ENCODE peak calls at places on chromosomes 4 and X, in nine cellular contexts. G is lower leg skin, Y is AG04450, R is upper lobe of right lung, T is activated B cell treated with CpG ODN at 0.5 μM for 24 hours, M is AG04449, W is MCF 10A, F is GM12878, Q is body of pancreas. V is an unnamed sample.

GRCh38 chr4:72567821-72568620 is 1.0 kb downstream of the ADAMTS3 start:
- DNase-seq in Y (peak), G (peak), F (no peak), R (peak), W (peak), M (no peak), T (no peak), Q (peak), V (peak)

GRCh38 chr4:53852343-53852742 is 212.1 kb downstream of the CHIC2 start:
- DNase-seq in Q (no peak), R (no peak), G (no peak), Y (no peak), W (no peak), T (no peak), M (peak), F (no peak), V (no peak)

GRCh38 chr4:83828601-83829000 is 292.7 kb downstream of the GPAT3 start:
- DNase-seq in M (no peak), T (no peak), Q (no peak), R (no peak), F (no peak), G (no peak), W (no peak), Y (no peak), V (no peak)

GRCh38 chr4:47736555-47736954 is 101.3 kb downstream of the CORIN start:
- DNase-seq in Y (no peak), R (no peak), M (no peak), W (no peak), G (no peak), Q (no peak), F (no peak), T (no peak), V (no peak)

GRCh38 chrX:50281253-50281652 is 76.7 kb downstream of the CCNB3 start:
- DNase-seq in F (no peak), M (no peak), W (no peak), Q (no peak), G (no peak), R (no peak), Y (no peak), T (no peak), V (peak)

GRCh38 chr4:142181021-142181420 is 544.6 kb downstream of the IL15 start:
- DNase-seq in R (no peak), M (no peak), W (no peak), Q (no peak), F (no peak), T (no peak), Y (no peak), G (no peak), V (no peak)

GRCh38 chr4:82044141-82044993 is 329.4 kb downstream of the HNRNPD start:
- DNase-seq in W (peak), T (peak), F (no peak), R (peak), Q (peak), M (no peak), G (peak), Y (no peak), V (peak)

GRCh38 chr4:77950204-77950603 is 87.6 kb downstream of the MRPL1 start:
- DNase-seq in G (no peak), R (no peak), M (no peak), W (no peak), F (no peak), Y (no peak), T (no peak), Q (no peak), V (no peak)

GRCh38 chr4:8739357-8739756 is 132.3 kb downstream of the HMX1 start:
- DNase-seq in T (no peak), F (no peak), Q (no peak), M (no peak), G (no peak), W (no peak), R (peak), Y (no peak), V (peak)

GRCh38 chrX:1883772-1884171 is 268.9 kb downstream of the ASMT start:
- DNase-seq in F (no peak), T (no peak), M (no peak), W (peak), G (no peak), Y (no peak), R (no peak), Q (no peak), V (no peak)

GRCh38 chr4:123588631-123589223 is 192.1 kb downstream of the SPRY1 start:
- DNase-seq in F (peak), G (no peak), W (no peak), Y (no peak), T (no peak), R (no peak), Q (no peak), M (no peak), V (no peak)

GRCh38 chr4:102429553-102429952 is 71.6 kb upstream of the NFKB1 start:
- DNase-seq in G (no peak), F (no peak), W (peak), R (no peak), Q (no peak), Y (no peak), M (peak), T (no peak), V (no peak)

GRCh38 chr4:94567811-94568210 is 116.1 kb downstream of the PDLIM5 start:
- DNase-seq in Q (no peak), F (no peak), W (no peak), Y (no peak), G (no peak), R (no peak), T (no peak), M (no peak), V (no peak)

GRCh38 chrX:39907964-39908616 is 189.7 kb downstream of the BCOR start:
- DNase-seq in Y (peak), M (peak), T (no peak), R (peak), F (no peak), G (peak), W (peak), Q (peak), V (peak)

GRCh38 chr4:71729856-71730255 is 54.0 kb downstream of the GC start:
- DNase-seq in F (no peak), G (no peak), R (no peak), Q (no peak), W (no peak), T (no peak), Y (no peak), M (no peak), V (no peak)

GRCh38 chr4:147683717-147684700 is at the start of gene PRMT9:
- DNase-seq in F (peak), R (peak), Y (peak), W (peak), M (peak), G (peak), T (peak), Q (peak), V (peak)

GRCh38 chrX:17065100-17065499 is 118.6 kb downstream of the REPS2 start:
- DNase-seq in F (no peak), M (no peak), G (no peak), R (no peak), Y (no peak), T (no peak), W (no peak), Q (no peak), V (no peak)

GRCh38 chrX:116290359-116290758 is 119.8 kb downstream of the AGTR2 start:
- DNase-seq in F (no peak), G (no peak), T (no peak), Y (no peak), Q (no peak), W (no peak), R (no peak), M (no peak), V (no peak)

GRCh38 chr4:12636191-12636590 is 847.9 kb downstream of the RAB28 start:
- DNase-seq in W (no peak), G (no peak), R (no peak), M (no peak), F (no peak), Q (no peak), Y (no peak), T (no peak), V (no peak)

GRCh38 chr4:175470141-175470540 is 341.9 kb downstream of the GPM6A start:
- DNase-seq in F (no peak), Y (no peak), R (no peak), W (no peak), G (no peak), M (no peak), Q (no peak), T (no peak), V (no peak)

GRCh38 chrX:2907295-2907694 is 21.8 kb downstream of the ARSD start:
- DNase-seq in R (no peak), G (no peak), F (no peak), Q (no peak), W (no peak), M (no peak), T (no peak), Y (no peak), V (no peak)

GRCh38 chrX:2901367-2902036 is 27.6 kb downstream of the ARSD start:
- DNase-seq in R (no peak), F (no peak), W (no peak), Q (no peak), G (no peak), M (no peak), Y (peak), T (no peak), V (no peak)

GRCh38 chrX:2898861-2899512 is 30.2 kb downstream of the ARSD start:
- DNase-seq in Y (no peak), M (no peak), R (no peak), Q (peak), F (no peak), G (no peak), T (no peak), W (no peak), V (no peak)

GRCh38 chrX:2902841-2903240 is 26.3 kb downstream of the ARSD start:
- DNase-seq in F (no peak), M (no peak), Q (no peak), G (no peak), R (no peak), T (no peak), W (no peak), Y (no peak), V (no peak)

GRCh38 chrX:2903366-2903765 is 25.8 kb downstream of the ARSD start:
- DNase-seq in M (no peak), F (no peak), Y (no peak), Q (no peak), R (no peak), G (no peak), W (no peak), T (no peak), V (no peak)
- TF ChIP-seq CTCF in M (no peak), F (no peak), Y (peak), Q (no peak), R (no peak), G (no peak), W (peak), T (no peak), V (no peak)

GRCh38 chr4:51842554-51843308 is at the start of gene DCUN1D4:
- DNase-seq in Y (peak), R (peak), F (peak), G (peak), Q (peak), M (peak), W (peak), T (peak), V (peak)
- TF ChIP-seq CTCF in Y (peak), R (peak), F (peak), G (no peak), Q (peak), M (peak), W (no peak), T (no peak), V (peak)

DNA sequence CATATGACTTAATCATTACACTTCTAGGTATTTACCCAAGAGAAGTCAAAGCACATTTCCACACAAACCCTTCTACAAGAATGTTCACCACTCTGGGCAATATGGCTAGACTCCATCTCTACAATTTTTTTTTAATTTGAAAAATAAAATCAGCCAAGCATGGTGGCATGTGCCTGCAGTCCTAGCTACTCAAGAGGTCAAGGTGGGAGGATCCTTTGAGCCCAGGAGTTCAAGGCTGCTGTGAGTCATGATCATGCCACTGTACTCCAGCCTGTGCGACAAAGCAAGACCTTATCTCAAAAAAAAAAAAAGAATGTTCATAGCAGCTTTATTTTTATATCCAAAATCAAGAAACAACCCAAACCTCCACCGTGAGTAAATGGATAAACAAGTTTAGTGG is 70.3 kb upstream of the MBNL3 start:
- DNase-seq in Y (no peak), F (no peak), M (no peak), Q (no peak), T (no peak), G (no peak), R (no peak), W (no peak), V (no peak)
- TF ChIP-seq CTCF in Y (no peak), F (no peak), M (no peak), Q (no peak), T (no peak), G (no peak), R (no peak), W (no peak), V (no peak)

GRCh38 chrX:27622883-27623282 is 32.7 kb downstream of the DCAF8L2 start:
- DNase-seq in T (no peak), F (no peak), W (no peak), R (no peak), M (no peak), Y (no peak), Q (no peak), G (no peak), V (no peak)

GRCh38 chrX:27619459-27619858 is 29.3 kb downstream of the DCAF8L2 start:
- DNase-seq in Q (no peak), F (no peak), M (no peak), W (no peak), Y (no peak), G (no peak), T (no peak), R (no peak), V (no peak)

GRCh38 chrX:27619975-27620374 is 29.8 kb downstream of the DCAF8L2 start:
- DNase-seq in Y (no peak), W (peak), G (no peak), T (no peak), R (no peak), F (no peak), M (no peak), Q (no peak), V (no peak)
- TF ChIP-seq CTCF in Y (peak), W (peak), G (no peak), T (no peak), R (peak), F (peak), M (no peak), Q (no peak), V (no peak)

GRCh38 chrX:57528670-57529255 is 63.0 kb upstream of the ZXDB start:
- DNase-seq in Y (no peak), T (no peak), W (peak), R (no peak), Q (peak), G (no peak), F (no peak), M (no peak), V (no peak)
- TF ChIP-seq CTCF in Y (peak), T (no peak), W (peak), R (peak), Q (peak), G (no peak), F (peak), M (no peak), V (no peak)

GRCh38 chr4:17599826-17600225 is 14.6 kb upstream of the MED28 start:
- DNase-seq in Q (no peak), F (no peak), W (no peak), T (no peak), Y (no peak), G (no peak), R (no peak), M (no peak), V (no peak)

GRCh38 chr4:17595471-17596005 is 18.5 kb downstream of the LAP3 start:
- DNase-seq in M (no peak), F (peak), G (no peak), Y (no peak), W (no peak), T (no peak), Q (peak), R (no peak), V (peak)

DNA sequence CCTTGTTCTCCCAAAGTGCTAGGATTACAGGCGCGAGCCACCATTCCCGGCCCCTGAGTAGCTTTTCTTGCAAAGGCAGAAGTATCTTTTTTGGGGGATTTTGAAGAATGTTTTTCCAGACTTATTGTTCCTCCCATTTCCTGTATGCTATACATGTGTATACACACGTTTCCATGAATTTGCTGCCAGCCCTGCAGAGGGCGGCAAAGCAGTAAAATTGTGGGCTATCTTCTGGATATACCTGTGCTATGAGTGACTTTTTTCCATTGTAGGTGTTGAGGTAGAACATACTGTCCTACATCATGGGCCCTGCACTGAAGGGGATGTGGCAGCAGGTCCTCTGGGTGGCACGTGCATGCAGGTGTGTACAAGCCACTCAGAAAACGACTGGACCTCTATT is 16.9 kb upstream of the MED28 start:
- DNase-seq in T (no peak), G (no peak), R (no peak), W (peak), Q (no peak), M (no peak), Y (no peak), F (no peak), V (no peak)
- TF ChIP-seq CTCF in T (no peak), G (no peak), R (no peak), W (peak), Q (peak), M (peak), Y (peak), F (peak), V (no peak)